ENCODE peak calls at places on chromosomes 5 and 9, in four cellular contexts. N is stomach, P is adrenal gland, H is Peyer's patch. C is an unnamed sample. For H3K27me3, the result is how much of the 10 kb centered on the place peaks cover.

GRCh38 chr9:68614121-68614520 is 73.4 kb upstream of the TMEM252 start:
- DNase-seq in N (no peak), P (no peak), H (no peak), C (no peak)

GRCh38 chr9:132793606-132794580 is 84.2 kb downstream of the AK8 start:
- DNase-seq in N (no peak), P (no peak), H (no peak), C (no peak)

GRCh38 chr9:31715250-31715649 is 669.2 kb upstream of the ACO1 start:
- DNase-seq in N (peak), P (no peak), H (no peak), C (no peak)

GRCh38 chr9:4334439-4334838 is 34.6 kb upstream of the GLIS3 start:
- DNase-seq in N (peak), P (peak), H (no peak), C (peak)

GRCh38 chr5:37184748-37185364 is 64.3 kb downstream of the CPLANE1 start:
- DNase-seq in N (no peak), P (no peak), H (no peak), C (no peak)

GRCh38 chr5:5560016-5560415 is 137.5 kb downstream of the ICE1 start:
- DNase-seq in N (no peak), P (no peak), H (no peak), C (no peak)

GRCh38 chr5:143355710-143356109 is 47.8 kb downstream of the NR3C1 start:
- DNase-seq in N (peak), P (peak), H (peak), C (peak)

GRCh38 chr5:134994560-134995156 is 27.0 kb downstream of the CATSPER3 start:
- DNase-seq in N (no peak), P (no peak), H (no peak), C (no peak)

GRCh38 chr9:109039539-109039938 is 26.2 kb upstream of the CTNNAL1 start:
- DNase-seq in N (no peak), P (no peak), H (no peak), C (no peak)

GRCh38 chr5:147176422-147176821 is 58.4 kb upstream of the STK32A start:
- DNase-seq in N (no peak), P (no peak), H (no peak), C (no peak)

GRCh38 chr5:65127181-65127901 is 354.4 kb downstream of the ADAMTS6 start:
- DNase-seq in N (no peak), P (no peak), H (no peak), C (no peak)

GRCh38 chr9:121674952-121675351 is 23.5 kb downstream of the DAB2IP start:
- DNase-seq in N (no peak), P (no peak), H (no peak), C (no peak)

GRCh38 chr9:120668399-120668798 is 45.9 kb downstream of the MEGF9 start:
- DNase-seq in N (no peak), P (peak), H (no peak), C (no peak)

GRCh38 chr5:149853019-149853648 is 91.5 kb downstream of the PDE6A start:
- DNase-seq in N (peak), P (peak), H (peak), C (peak)

DNA sequence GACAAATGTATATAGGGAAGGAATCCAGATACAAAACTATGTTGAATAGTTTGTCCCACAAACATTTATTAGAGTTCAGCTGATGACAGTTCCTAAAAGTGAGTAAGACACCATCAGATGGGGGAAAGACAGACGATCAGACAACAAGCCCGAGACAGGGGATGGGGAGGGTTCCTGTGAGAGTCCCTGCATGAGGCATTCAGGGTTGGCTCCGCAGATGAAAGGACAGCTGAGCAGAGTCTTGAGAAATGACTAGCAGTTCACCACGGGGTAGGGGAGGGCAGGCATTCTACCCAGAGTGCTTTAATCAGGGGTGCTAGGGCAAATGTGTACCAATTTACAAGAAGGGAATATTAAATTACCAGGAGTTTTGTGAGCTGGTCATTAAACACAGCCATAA is 28.0 kb downstream of the TNFSF15 start:
- DNase-seq in N (no peak), P (peak), H (no peak), C (no peak)
- H3K27me3 ChIP-seq in N (under half), P (under half), H (under half), C (under half)

DNA sequence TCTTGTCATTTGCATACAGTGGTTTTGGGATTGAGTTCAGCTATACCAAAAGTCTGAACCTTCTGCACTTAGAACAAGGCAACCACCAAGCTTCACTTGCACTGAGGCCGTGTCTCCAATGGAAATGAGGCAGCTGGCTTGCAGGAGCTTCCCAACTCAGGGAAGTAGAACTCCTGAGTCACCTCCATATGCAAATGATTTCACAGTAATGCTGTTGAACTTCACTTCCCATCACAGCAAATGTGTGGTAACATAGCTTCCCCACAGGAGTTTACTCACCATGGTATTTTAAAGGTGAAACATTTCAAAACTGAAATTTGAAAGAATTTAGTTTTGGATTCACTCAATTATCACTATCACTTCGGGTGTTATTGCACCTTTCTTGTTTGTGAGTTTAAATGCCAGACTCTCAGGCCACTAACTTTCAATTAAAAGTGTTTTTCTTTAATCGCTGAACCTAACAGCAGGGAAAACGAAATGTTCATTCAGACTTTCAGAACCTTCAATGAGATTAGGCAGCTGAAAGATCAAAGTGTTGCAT is 9.0 kb downstream of the CD274 start:
- DNase-seq in N (peak), P (no peak), H (no peak), C (no peak)
- TF ChIP-seq POLR2A in N (no peak), P (no peak), H (no peak), C (no peak)

GRCh38 chr9:137228515-137228967 is 1.2 kb downstream of the RNF224 start:
- DNase-seq in N (no peak), P (no peak), H (no peak), C (no peak)

GRCh38 chr9:137227853-137228514 is 682 bp downstream of the RNF224 start:
- DNase-seq in N (no peak), P (no peak), H (no peak), C (no peak)

GRCh38 chr9:137229903-137230719 is 590 bp upstream of the SLC34A3 start:
- DNase-seq in N (no peak), P (no peak), H (no peak), C (no peak)

GRCh38 chr9:137230720-137231207 is at the start of gene SLC34A3:
- DNase-seq in N (no peak), P (no peak), H (no peak), C (no peak)

DNA sequence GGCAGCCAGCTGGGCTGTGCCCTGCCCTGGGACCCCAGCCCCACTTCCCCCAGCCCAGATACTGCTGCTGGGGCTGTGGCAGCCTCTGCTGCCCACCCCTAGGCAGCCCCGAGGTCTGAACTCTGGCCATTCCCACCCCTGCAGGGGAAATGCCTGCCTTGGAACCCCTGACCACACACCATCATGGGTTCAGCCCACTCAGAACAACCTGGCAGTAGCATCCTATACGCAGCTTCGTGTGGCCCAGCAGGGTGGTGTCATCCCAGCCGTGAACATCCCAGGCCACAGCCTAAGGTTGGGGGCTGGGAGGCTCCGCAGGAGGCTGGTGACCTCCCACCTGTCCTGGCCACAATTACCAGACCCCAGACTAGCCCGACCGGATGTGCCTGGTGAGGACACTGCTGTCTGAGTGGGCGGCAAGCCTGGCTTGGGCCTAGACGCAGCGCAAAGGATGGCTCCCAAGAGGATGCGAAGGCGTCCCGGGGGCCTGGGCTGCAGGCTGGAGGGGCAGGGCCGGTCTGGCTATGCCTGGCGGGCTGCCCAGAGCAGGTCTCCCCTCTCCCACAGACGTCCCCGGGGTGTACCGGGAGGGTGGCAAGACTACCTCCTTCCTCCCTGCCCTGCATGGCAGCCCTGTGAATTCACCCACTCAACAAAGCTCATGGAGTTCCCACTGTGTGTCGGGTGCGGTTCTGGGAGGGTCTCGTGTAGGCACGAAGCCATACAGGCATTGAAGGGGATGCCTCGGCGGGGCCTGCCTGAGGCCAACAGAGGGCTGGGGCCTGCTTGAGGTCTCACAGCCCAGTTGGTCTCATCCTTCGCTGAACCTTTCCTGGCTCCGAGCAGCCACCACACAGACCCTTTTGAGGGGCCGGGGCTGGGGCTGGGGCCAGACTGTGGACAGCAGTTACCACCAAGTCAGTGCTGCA is 1.5 kb upstream of the SLC34A3 start:
- DNase-seq in N (no peak), P (no peak), H (no peak), C (no peak)
- H3K27me3 ChIP-seq in N (half or more), P (under half), H (under half), C (half or more)

DNA sequence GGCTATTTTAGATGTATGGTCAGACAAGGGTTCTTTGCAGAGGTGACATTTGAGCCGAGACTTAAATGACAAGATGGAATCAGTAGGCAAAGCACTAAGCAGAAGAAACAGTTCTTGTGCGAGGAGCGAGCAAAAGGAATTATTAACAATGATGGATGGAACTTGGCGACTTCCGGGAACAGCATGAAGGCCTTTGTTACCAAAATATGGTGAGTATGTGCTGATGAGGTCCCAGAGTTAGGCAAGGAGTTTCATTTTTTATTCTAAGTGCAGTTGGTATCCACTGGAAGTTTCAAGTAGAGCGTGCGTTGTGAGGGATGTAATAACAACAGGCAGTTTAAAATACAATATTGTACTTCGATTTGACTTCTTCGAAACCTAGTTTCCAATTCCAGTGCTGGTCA is 1.6 kb upstream of the LNPEP start:
- DNase-seq in N (no peak), P (peak), H (no peak), C (peak)
- TF ChIP-seq POLR2A in N (peak), P (no peak), H (no peak), C (no peak)

GRCh38 chr5:170250810-170251317 is 18.1 kb downstream of the C5orf58 start:
- DNase-seq in N (no peak), P (no peak), H (no peak), C (no peak)
- H3K27me3 ChIP-seq in N (under half), P (under half), H (under half), C (under half)